ENCODE peak calls at places on chromosome 13, in eight cellular contexts. One of them, this sample, is unnamed.

GRCh38 chr13:51643882-51644281 is 59.6 kb downstream of the WDFY2 start:
- DNase-seq in A673: peak
- DNase-seq in astrocyte: peak
- DNase-seq in activated CD8-positive, alpha-beta T cell treated with anti-CD3 and anti-CD28 coated beads for 36 hours: no peak
- DNase-seq in retinal pigment epithelial cell: peak
- DNase-seq in Peyer's patch: no peak
- DNase-seq in dorsolateral prefrontal cortex: no peak
- DNase-seq in coronary artery: no peak
- DNase-seq in this sample: no peak

GRCh38 chr13:40445557-40445990 is 220.9 kb downstream of the FOXO1 start:
- DNase-seq in A673: no peak
- DNase-seq in astrocyte: peak
- DNase-seq in activated CD8-positive, alpha-beta T cell treated with anti-CD3 and anti-CD28 coated beads for 36 hours: peak
- DNase-seq in retinal pigment epithelial cell: peak
- DNase-seq in Peyer's patch: peak
- DNase-seq in dorsolateral prefrontal cortex: no peak
- DNase-seq in coronary artery: no peak
- DNase-seq in this sample: peak

GRCh38 chr13:52797176-52797575 is 51.3 kb downstream of the PCDH8 start:
- DNase-seq in A673: no peak
- DNase-seq in astrocyte: no peak
- DNase-seq in activated CD8-positive, alpha-beta T cell treated with anti-CD3 and anti-CD28 coated beads for 36 hours: no peak
- DNase-seq in retinal pigment epithelial cell: no peak
- DNase-seq in Peyer's patch: no peak
- DNase-seq in dorsolateral prefrontal cortex: no peak
- DNase-seq in coronary artery: no peak
- DNase-seq in this sample: no peak

GRCh38 chr13:26589754-26590153 is 32.3 kb downstream of the WASF3 start:
- DNase-seq in A673: no peak
- DNase-seq in astrocyte: peak
- DNase-seq in activated CD8-positive, alpha-beta T cell treated with anti-CD3 and anti-CD28 coated beads for 36 hours: no peak
- DNase-seq in retinal pigment epithelial cell: no peak
- DNase-seq in Peyer's patch: no peak
- DNase-seq in dorsolateral prefrontal cortex: no peak
- DNase-seq in coronary artery: no peak
- DNase-seq in this sample: no peak

GRCh38 chr13:98026457-98026857 is 73.0 kb downstream of the IPO5 start:
- DNase-seq in A673: peak
- DNase-seq in astrocyte: no peak
- DNase-seq in activated CD8-positive, alpha-beta T cell treated with anti-CD3 and anti-CD28 coated beads for 36 hours: no peak
- DNase-seq in retinal pigment epithelial cell: no peak
- DNase-seq in Peyer's patch: no peak
- DNase-seq in dorsolateral prefrontal cortex: no peak
- DNase-seq in coronary artery: no peak
- DNase-seq in this sample: no peak

GRCh38 chr13:108609353-108609752 is 20.1 kb upstream of the MYO16 start:
- DNase-seq in A673: peak
- DNase-seq in astrocyte: peak
- DNase-seq in activated CD8-positive, alpha-beta T cell treated with anti-CD3 and anti-CD28 coated beads for 36 hours: no peak
- DNase-seq in retinal pigment epithelial cell: no peak
- DNase-seq in Peyer's patch: no peak
- DNase-seq in dorsolateral prefrontal cortex: no peak
- DNase-seq in coronary artery: no peak
- DNase-seq in this sample: no peak

GRCh38 chr13:85528578-85529215 is 270.5 kb downstream of the SLITRK6 start:
- DNase-seq in A673: no peak
- DNase-seq in astrocyte: peak
- DNase-seq in activated CD8-positive, alpha-beta T cell treated with anti-CD3 and anti-CD28 coated beads for 36 hours: no peak
- DNase-seq in retinal pigment epithelial cell: peak
- DNase-seq in Peyer's patch: no peak
- DNase-seq in dorsolateral prefrontal cortex: no peak
- DNase-seq in coronary artery: no peak
- DNase-seq in this sample: no peak

GRCh38 chr13:98454389-98454881 is 122.5 kb downstream of the STK24 start:
- DNase-seq in A673: peak
- DNase-seq in astrocyte: peak
- DNase-seq in activated CD8-positive, alpha-beta T cell treated with anti-CD3 and anti-CD28 coated beads for 36 hours: no peak
- DNase-seq in retinal pigment epithelial cell: no peak
- DNase-seq in Peyer's patch: no peak
- DNase-seq in dorsolateral prefrontal cortex: no peak
- DNase-seq in coronary artery: no peak
- DNase-seq in this sample: no peak

GRCh38 chr13:68369739-68370138 is 1139.6 kb upstream of the PCDH9 start:
- DNase-seq in A673: no peak
- DNase-seq in astrocyte: peak
- DNase-seq in activated CD8-positive, alpha-beta T cell treated with anti-CD3 and anti-CD28 coated beads for 36 hours: no peak
- DNase-seq in retinal pigment epithelial cell: no peak
- DNase-seq in Peyer's patch: no peak
- DNase-seq in dorsolateral prefrontal cortex: no peak
- DNase-seq in coronary artery: no peak
- DNase-seq in this sample: no peak

GRCh38 chr13:46668302-46668720 is 115.3 kb downstream of the LRCH1 start:
- DNase-seq in A673: peak
- DNase-seq in astrocyte: peak
- DNase-seq in activated CD8-positive, alpha-beta T cell treated with anti-CD3 and anti-CD28 coated beads for 36 hours: peak
- DNase-seq in retinal pigment epithelial cell: no peak
- DNase-seq in Peyer's patch: no peak
- DNase-seq in dorsolateral prefrontal cortex: peak
- DNase-seq in coronary artery: no peak
- DNase-seq in this sample: no peak

GRCh38 chr13:77143325-77143907 is 116.5 kb upstream of the FBXL3 start:
- DNase-seq in A673: no peak
- DNase-seq in astrocyte: no peak
- DNase-seq in activated CD8-positive, alpha-beta T cell treated with anti-CD3 and anti-CD28 coated beads for 36 hours: no peak
- DNase-seq in retinal pigment epithelial cell: no peak
- DNase-seq in Peyer's patch: no peak
- DNase-seq in dorsolateral prefrontal cortex: no peak
- DNase-seq in coronary artery: no peak
- DNase-seq in this sample: no peak

GRCh38 chr13:36154567-36155231 is 23.5 kb upstream of the DCLK1 start:
- DNase-seq in A673: no peak
- DNase-seq in astrocyte: no peak
- DNase-seq in activated CD8-positive, alpha-beta T cell treated with anti-CD3 and anti-CD28 coated beads for 36 hours: peak
- DNase-seq in retinal pigment epithelial cell: peak
- DNase-seq in Peyer's patch: no peak
- DNase-seq in dorsolateral prefrontal cortex: peak
- DNase-seq in coronary artery: no peak
- DNase-seq in this sample: no peak

GRCh38 chr13:32610538-32610937 is 24.3 kb downstream of the PDS5B start:
- DNase-seq in A673: no peak
- DNase-seq in astrocyte: no peak
- DNase-seq in activated CD8-positive, alpha-beta T cell treated with anti-CD3 and anti-CD28 coated beads for 36 hours: no peak
- DNase-seq in retinal pigment epithelial cell: no peak
- DNase-seq in Peyer's patch: no peak
- DNase-seq in dorsolateral prefrontal cortex: no peak
- DNase-seq in coronary artery: no peak
- DNase-seq in this sample: no peak

GRCh38 chr13:25836709-25837316 is 215.0 kb downstream of the SHISA2 start:
- DNase-seq in A673: no peak
- DNase-seq in astrocyte: peak
- DNase-seq in activated CD8-positive, alpha-beta T cell treated with anti-CD3 and anti-CD28 coated beads for 36 hours: no peak
- DNase-seq in retinal pigment epithelial cell: no peak
- DNase-seq in Peyer's patch: no peak
- DNase-seq in dorsolateral prefrontal cortex: no peak
- DNase-seq in coronary artery: no peak
- DNase-seq in this sample: no peak

GRCh38 chr13:79108914-79109643 is 297.0 kb downstream of the RBM26 start:
- DNase-seq in A673: no peak
- DNase-seq in astrocyte: no peak
- DNase-seq in activated CD8-positive, alpha-beta T cell treated with anti-CD3 and anti-CD28 coated beads for 36 hours: no peak
- DNase-seq in retinal pigment epithelial cell: no peak
- DNase-seq in Peyer's patch: no peak
- DNase-seq in dorsolateral prefrontal cortex: no peak
- DNase-seq in coronary artery: no peak
- DNase-seq in this sample: no peak

GRCh38 chr13:28636677-28637317 is 22.1 kb upstream of the POMP start:
- DNase-seq in A673: peak
- DNase-seq in astrocyte: peak
- DNase-seq in activated CD8-positive, alpha-beta T cell treated with anti-CD3 and anti-CD28 coated beads for 36 hours: peak
- DNase-seq in retinal pigment epithelial cell: no peak
- DNase-seq in Peyer's patch: peak
- DNase-seq in dorsolateral prefrontal cortex: peak
- DNase-seq in coronary artery: no peak
- DNase-seq in this sample: peak

GRCh38 chr13:52010890-52011689 is at the start of gene ATP7B:
- DNase-seq in A673: peak
- DNase-seq in astrocyte: no peak
- DNase-seq in activated CD8-positive, alpha-beta T cell treated with anti-CD3 and anti-CD28 coated beads for 36 hours: peak
- DNase-seq in retinal pigment epithelial cell: no peak
- DNase-seq in Peyer's patch: no peak
- DNase-seq in dorsolateral prefrontal cortex: no peak
- DNase-seq in coronary artery: peak
- DNase-seq in this sample: peak

GRCh38 chr13:80173224-80173623 is 167.7 kb downstream of the SPRY2 start:
- DNase-seq in A673: no peak
- DNase-seq in astrocyte: no peak
- DNase-seq in activated CD8-positive, alpha-beta T cell treated with anti-CD3 and anti-CD28 coated beads for 36 hours: no peak
- DNase-seq in retinal pigment epithelial cell: no peak
- DNase-seq in Peyer's patch: no peak
- DNase-seq in dorsolateral prefrontal cortex: no peak
- DNase-seq in coronary artery: no peak
- DNase-seq in this sample: no peak

GRCh38 chr13:80547885-80548284 is 207.0 kb upstream of the SPRY2 start:
- DNase-seq in A673: no peak
- DNase-seq in astrocyte: no peak
- DNase-seq in activated CD8-positive, alpha-beta T cell treated with anti-CD3 and anti-CD28 coated beads for 36 hours: no peak
- DNase-seq in retinal pigment epithelial cell: no peak
- DNase-seq in Peyer's patch: no peak
- DNase-seq in dorsolateral prefrontal cortex: no peak
- DNase-seq in coronary artery: no peak
- DNase-seq in this sample: no peak

GRCh38 chr13:87893186-87893585 is 222.0 kb downstream of the SLITRK5 start:
- DNase-seq in A673: no peak
- DNase-seq in astrocyte: no peak
- DNase-seq in activated CD8-positive, alpha-beta T cell treated with anti-CD3 and anti-CD28 coated beads for 36 hours: no peak
- DNase-seq in retinal pigment epithelial cell: no peak
- DNase-seq in Peyer's patch: no peak
- DNase-seq in dorsolateral prefrontal cortex: no peak
- DNase-seq in coronary artery: no peak
- DNase-seq in this sample: no peak

GRCh38 chr13:93752506-93752905 is 525.9 kb downstream of the GPC6 start:
- DNase-seq in A673: no peak
- DNase-seq in astrocyte: no peak
- DNase-seq in activated CD8-positive, alpha-beta T cell treated with anti-CD3 and anti-CD28 coated beads for 36 hours: no peak
- DNase-seq in retinal pigment epithelial cell: no peak
- DNase-seq in Peyer's patch: no peak
- DNase-seq in dorsolateral prefrontal cortex: no peak
- DNase-seq in coronary artery: no peak
- DNase-seq in this sample: no peak

GRCh38 chr13:113476811-113477210 is 13.7 kb downstream of the DCUN1D2 start:
- DNase-seq in A673: no peak
- DNase-seq in astrocyte: no peak
- DNase-seq in activated CD8-positive, alpha-beta T cell treated with anti-CD3 and anti-CD28 coated beads for 36 hours: no peak
- DNase-seq in retinal pigment epithelial cell: no peak
- DNase-seq in Peyer's patch: no peak
- DNase-seq in dorsolateral prefrontal cortex: no peak
- DNase-seq in coronary artery: no peak
- DNase-seq in this sample: no peak

GRCh38 chr13:101785858-101786257 is 333.4 kb downstream of the ITGBL1 start:
- DNase-seq in A673: peak
- DNase-seq in astrocyte: peak
- DNase-seq in activated CD8-positive, alpha-beta T cell treated with anti-CD3 and anti-CD28 coated beads for 36 hours: peak
- DNase-seq in retinal pigment epithelial cell: no peak
- DNase-seq in Peyer's patch: no peak
- DNase-seq in dorsolateral prefrontal cortex: peak
- DNase-seq in coronary artery: no peak
- DNase-seq in this sample: no peak

GRCh38 chr13:73809561-73809960 is 324.6 kb downstream of the KLF12 start:
- DNase-seq in A673: peak
- DNase-seq in astrocyte: peak
- DNase-seq in activated CD8-positive, alpha-beta T cell treated with anti-CD3 and anti-CD28 coated beads for 36 hours: no peak
- DNase-seq in retinal pigment epithelial cell: no peak
- DNase-seq in Peyer's patch: no peak
- DNase-seq in dorsolateral prefrontal cortex: no peak
- DNase-seq in coronary artery: no peak
- DNase-seq in this sample: no peak

GRCh38 chr13:22173605-22174004 is 502.7 kb downstream of the FGF9 start:
- DNase-seq in A673: no peak
- DNase-seq in astrocyte: no peak
- DNase-seq in activated CD8-positive, alpha-beta T cell treated with anti-CD3 and anti-CD28 coated beads for 36 hours: no peak
- DNase-seq in retinal pigment epithelial cell: no peak
- DNase-seq in Peyer's patch: no peak
- DNase-seq in dorsolateral prefrontal cortex: no peak
- DNase-seq in coronary artery: no peak
- DNase-seq in this sample: no peak

GRCh38 chr13:72648513-72649065 is 78.8 kb downstream of the MZT1 start:
- DNase-seq in A673: peak
- DNase-seq in astrocyte: no peak
- DNase-seq in activated CD8-positive, alpha-beta T cell treated with anti-CD3 and anti-CD28 coated beads for 36 hours: no peak
- DNase-seq in retinal pigment epithelial cell: no peak
- DNase-seq in Peyer's patch: no peak
- DNase-seq in dorsolateral prefrontal cortex: no peak
- DNase-seq in coronary artery: no peak
- DNase-seq in this sample: no peak
- TF ChIP-seq CTCF in A673: peak
- TF ChIP-seq CTCF in astrocyte: no peak
- TF ChIP-seq CTCF in activated CD8-positive, alpha-beta T cell treated with anti-CD3 and anti-CD28 coated beads for 36 hours: no peak
- TF ChIP-seq CTCF in retinal pigment epithelial cell: peak
- TF ChIP-seq CTCF in Peyer's patch: no peak
- TF ChIP-seq CTCF in dorsolateral prefrontal cortex: no peak
- TF ChIP-seq CTCF in coronary artery: no peak
- TF ChIP-seq CTCF in this sample: no peak

GRCh38 chr13:30158774-30159445 is 148.4 kb downstream of the KATNAL1 start:
- DNase-seq in A673: peak
- DNase-seq in astrocyte: peak
- DNase-seq in activated CD8-positive, alpha-beta T cell treated with anti-CD3 and anti-CD28 coated beads for 36 hours: peak
- DNase-seq in retinal pigment epithelial cell: no peak
- DNase-seq in Peyer's patch: no peak
- DNase-seq in dorsolateral prefrontal cortex: no peak
- DNase-seq in coronary artery: no peak
- DNase-seq in this sample: no peak
- TF ChIP-seq CTCF in A673: peak
- TF ChIP-seq CTCF in astrocyte: peak
- TF ChIP-seq CTCF in activated CD8-positive, alpha-beta T cell treated with anti-CD3 and anti-CD28 coated beads for 36 hours: peak
- TF ChIP-seq CTCF in retinal pigment epithelial cell: peak
- TF ChIP-seq CTCF in Peyer's patch: no peak
- TF ChIP-seq CTCF in dorsolateral prefrontal cortex: no peak
- TF ChIP-seq CTCF in coronary artery: no peak
- TF ChIP-seq CTCF in this sample: no peak

DNA sequence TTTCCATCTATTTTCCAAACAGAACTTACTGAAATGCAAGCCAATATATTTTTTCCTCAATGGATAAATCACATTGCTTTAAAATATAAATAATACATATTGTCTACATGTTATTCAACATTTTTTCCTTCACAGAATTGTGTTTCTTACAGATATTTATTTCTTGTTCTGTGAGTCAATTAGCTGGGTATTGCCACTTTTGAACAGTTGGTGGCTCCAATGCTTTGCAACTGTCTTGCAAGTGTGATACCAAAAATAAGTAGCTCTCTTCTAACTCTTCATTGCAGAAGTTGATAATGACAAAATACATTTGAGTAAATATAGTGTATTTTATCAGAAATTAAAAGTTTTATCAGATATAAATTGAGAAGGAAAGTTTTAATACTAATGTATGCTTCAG is 17.1 kb upstream of the GPC5 start:
- DNase-seq in A673: peak
- DNase-seq in astrocyte: peak
- DNase-seq in activated CD8-positive, alpha-beta T cell treated with anti-CD3 and anti-CD28 coated beads for 36 hours: no peak
- DNase-seq in retinal pigment epithelial cell: no peak
- DNase-seq in Peyer's patch: no peak
- DNase-seq in dorsolateral prefrontal cortex: peak
- DNase-seq in coronary artery: no peak
- DNase-seq in this sample: no peak
- TF ChIP-seq CTCF in A673: peak
- TF ChIP-seq CTCF in astrocyte: peak
- TF ChIP-seq CTCF in activated CD8-positive, alpha-beta T cell treated with anti-CD3 and anti-CD28 coated beads for 36 hours: no peak
- TF ChIP-seq CTCF in retinal pigment epithelial cell: peak
- TF ChIP-seq CTCF in Peyer's patch: no peak
- TF ChIP-seq CTCF in dorsolateral prefrontal cortex: peak
- TF ChIP-seq CTCF in coronary artery: no peak
- TF ChIP-seq CTCF in this sample: no peak

GRCh38 chr13:65011403-65011802 is 2218.7 kb downstream of the PCDH9 start:
- DNase-seq in A673: no peak
- DNase-seq in astrocyte: no peak
- DNase-seq in activated CD8-positive, alpha-beta T cell treated with anti-CD3 and anti-CD28 coated beads for 36 hours: no peak
- DNase-seq in retinal pigment epithelial cell: no peak
- DNase-seq in Peyer's patch: no peak
- DNase-seq in dorsolateral prefrontal cortex: no peak
- DNase-seq in coronary artery: no peak
- DNase-seq in this sample: no peak
- TF ChIP-seq CTCF in A673: no peak
- TF ChIP-seq CTCF in astrocyte: no peak
- TF ChIP-seq CTCF in activated CD8-positive, alpha-beta T cell treated with anti-CD3 and anti-CD28 coated beads for 36 hours: no peak
- TF ChIP-seq CTCF in retinal pigment epithelial cell: no peak
- TF ChIP-seq CTCF in Peyer's patch: no peak
- TF ChIP-seq CTCF in dorsolateral prefrontal cortex: no peak
- TF ChIP-seq CTCF in coronary artery: no peak
- TF ChIP-seq CTCF in this sample: no peak